ENCODE peak calls at places on chromosome 1, in ten cellular contexts. B is MM.1S, A is adrenal gland, I is sigmoid colon, P is body of pancreas, O is HCT116, V is fibroblast of lung, W is OCI-LY7, S is tibial artery, Z is ovary. X is an unnamed sample.

GRCh38 chr1:78490861-78491310 is at the start of gene PTGFR:
- DNase-seq in S (peak; percentile 75), I (no peak), W (no peak), O (no peak), V (peak; percentile 52), P (peak; percentile 20), B (no peak), A (peak; percentile 49), Z (peak; percentile 30), X (no peak)

GRCh38 chr1:179178965-179179364 is 50.5 kb downstream of the ABL2 start:
- DNase-seq in S (no peak), P (no peak), I (no peak), Z (no peak), A (no peak), B (no peak), V (peak; percentile 79), W (no peak), O (no peak), X (no peak)

GRCh38 chr1:4527819-4528218 is 126.6 kb upstream of the AJAP1 start:
- DNase-seq in S (no peak), A (no peak), V (no peak), I (no peak), Z (no peak), P (no peak), O (no peak), B (no peak), W (no peak), X (no peak)

GRCh38 chr1:44526295-44527073 is 121.4 kb downstream of the RNF220 start:
- DNase-seq in B (no peak), Z (no peak), A (no peak), S (no peak), I (no peak), V (peak; percentile 11), P (no peak), O (no peak), W (no peak), X (no peak)

GRCh38 chr1:242318140-242318539 is 206.4 kb downstream of the PLD5 start:
- DNase-seq in I (peak; percentile 61), Z (no peak), P (no peak), A (no peak), W (no peak), S (no peak), V (no peak), O (no peak), B (no peak), X (no peak)

GRCh38 chr1:102500795-102501194 is 504.1 kb upstream of the OLFM3 start:
- DNase-seq in B (no peak), S (no peak), A (no peak), Z (no peak), I (no peak), O (no peak), P (no peak), W (no peak), V (no peak), X (no peak)

GRCh38 chr1:75796376-75797272 is at the start of gene MSH4:
- DNase-seq in A (no peak), B (no peak), Z (peak; percentile 10), W (no peak), P (no peak), I (no peak), S (no peak), V (peak; percentile 6), O (no peak), X (no peak)

GRCh38 chr1:147771216-147772125 is 11.1 kb upstream of the GJA5 start:
- DNase-seq in V (no peak), S (peak; percentile 94), O (no peak), I (no peak), Z (no peak), W (no peak), B (no peak), A (peak; percentile 31), P (no peak), X (no peak)

DNA sequence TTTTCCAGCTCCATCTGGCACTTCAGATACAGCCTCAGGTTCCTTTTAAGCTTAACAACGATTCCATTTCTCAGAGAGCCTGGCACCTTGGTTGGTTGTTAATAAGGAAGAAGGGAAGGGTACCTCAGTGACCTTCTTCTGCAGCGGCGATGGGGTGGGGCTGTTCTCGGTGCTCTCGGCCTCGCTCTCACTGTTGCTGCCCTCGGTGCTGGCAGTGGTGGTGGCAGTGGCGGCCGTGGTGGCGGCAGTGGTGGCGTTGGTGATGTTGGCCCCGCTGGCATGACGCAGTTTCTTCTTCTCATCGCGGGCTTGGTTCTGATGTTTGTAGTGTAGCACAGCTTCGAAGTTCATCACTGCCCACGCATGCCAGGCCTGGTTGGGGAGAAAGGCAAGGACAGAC is 30.7 kb upstream of the EXOSC10 start:
- DNase-seq in A (no peak), B (no peak), V (no peak), S (no peak), I (no peak), O (no peak), Z (no peak), P (no peak), W (no peak), X (no peak)
- H3K36me3 ChIP-seq in A (no peaks in the 10 kb centered on the region), B (peaks cover 10% of the 10 kb centered on the region), V (peaks cover 27% of the 10 kb centered on the region), S (peaks cover 88% of the 10 kb centered on the region), I (peaks cover 49% of the 10 kb centered on the region), O (peaks cover 41% of the 10 kb centered on the region), Z (no peaks in the 10 kb centered on the region), P (peaks cover 15% of the 10 kb centered on the region), W (peaks cover 96% of the 10 kb centered on the region), X (no peaks in the 10 kb centered on the region)

GRCh38 chr1:203151362-203152157 is 24.0 kb downstream of the ADORA1 start:
- DNase-seq in O (no peak), B (no peak), P (no peak), I (no peak), Z (no peak), S (no peak), V (no peak), A (no peak), W (no peak), X (no peak)
- H3K4me1 ChIP-seq in O (peaks cover 33% of the 10 kb centered on the region), B (no peaks in the 10 kb centered on the region), P (peaks cover 60% of the 10 kb centered on the region), I (no peaks in the 10 kb centered on the region), Z (no peaks in the 10 kb centered on the region), S (no peaks in the 10 kb centered on the region), V (peaks cover 18% of the 10 kb centered on the region), A (no peaks in the 10 kb centered on the region), W (no peaks in the 10 kb centered on the region), X (no peaks in the 10 kb centered on the region)

DNA sequence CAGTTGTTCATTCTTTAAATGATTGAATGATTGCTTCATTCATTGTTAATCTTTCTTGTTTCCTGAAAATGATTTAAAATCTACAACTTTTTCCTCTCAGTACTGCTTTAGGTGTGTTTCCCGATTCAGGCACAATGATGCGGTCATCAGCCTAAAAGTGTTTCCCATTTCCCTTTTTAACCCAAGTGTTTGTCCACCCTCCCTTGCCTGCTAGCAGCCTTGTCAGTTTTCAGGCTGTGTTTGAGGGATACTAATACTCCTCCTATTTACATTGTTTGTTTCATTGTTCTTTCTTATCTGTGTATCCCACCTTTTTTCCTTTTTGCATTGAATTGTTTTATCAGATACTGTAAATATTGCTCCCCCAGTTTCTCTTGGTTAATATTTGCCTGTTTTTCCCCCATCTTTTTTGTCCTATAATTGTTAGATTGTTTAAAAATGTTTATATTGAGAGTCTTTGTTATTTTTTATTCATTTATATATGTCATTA is 131.1 kb downstream of the KIAA0319L start:
- DNase-seq in W (no peak), B (no peak), A (no peak), O (no peak), P (no peak), S (no peak), I (no peak), V (no peak), Z (no peak), X (no peak)
- H3K36me3 ChIP-seq in W (peaks cover 21% of the 10 kb centered on the region), B (no peaks in the 10 kb centered on the region), A (no peaks in the 10 kb centered on the region), O (peaks cover 2% of the 10 kb centered on the region), P (no peaks in the 10 kb centered on the region), S (no peaks in the 10 kb centered on the region), I (no peaks in the 10 kb centered on the region), V (peaks cover 4% of the 10 kb centered on the region), Z (no peaks in the 10 kb centered on the region), X (no peaks in the 10 kb centered on the region)

GRCh38 chr1:159779403-159779851 is 1.3 kb upstream of the DUSP23 start:
- DNase-seq in W (no peak), Z (peak; percentile 9), A (peak; percentile 58), O (no peak), I (no peak), P (peak; percentile 37), V (peak; percentile 92), B (no peak), S (no peak), X (no peak)
- H3K4me1 ChIP-seq in W (no peaks in the 10 kb centered on the region), Z (no peaks in the 10 kb centered on the region), A (peaks cover 6% of the 10 kb centered on the region), O (peaks cover 21% of the 10 kb centered on the region), I (no peaks in the 10 kb centered on the region), P (peaks cover 32% of the 10 kb centered on the region), V (no peaks in the 10 kb centered on the region), B (peaks cover 10% of the 10 kb centered on the region), S (peaks cover 15% of the 10 kb centered on the region), X (no peaks in the 10 kb centered on the region)

GRCh38 chr1:37865348-37866119 is 6.1 kb upstream of the MTF1 start:
- DNase-seq in B (no peak), O (peak; percentile 67), W (no peak), Z (no peak), A (no peak), S (no peak), I (no peak), P (no peak), V (peak; percentile 26), X (no peak)
- H3K36me3 ChIP-seq in B (no peaks in the 10 kb centered on the region), O (no peaks in the 10 kb centered on the region), W (peaks cover 81% of the 10 kb centered on the region), Z (no peaks in the 10 kb centered on the region), A (no peaks in the 10 kb centered on the region), S (peaks cover 79% of the 10 kb centered on the region), I (peaks cover 38% of the 10 kb centered on the region), P (no peaks in the 10 kb centered on the region), V (peaks cover 4% of the 10 kb centered on the region), X (peaks cover 51% of the 10 kb centered on the region)

GRCh38 chr1:244450597-244451538 is 841 bp downstream of the ADSS2 start:
- DNase-seq in S (peak; percentile 81), P (peak; percentile 34), I (peak; percentile 77), B (peak; percentile 73), O (no peak), A (peak; percentile 58), W (peak; percentile 63), Z (peak; percentile 56), V (peak; percentile 77), X (peak; percentile 65)
- H3K4me1 ChIP-seq in S (peaks cover 46% of the 10 kb centered on the region), P (peaks cover 47% of the 10 kb centered on the region), I (no peaks in the 10 kb centered on the region), B (peaks cover 19% of the 10 kb centered on the region), O (peaks cover 17% of the 10 kb centered on the region), A (no peaks in the 10 kb centered on the region), W (peaks cover 41% of the 10 kb centered on the region), Z (peaks cover 4% of the 10 kb centered on the region), V (peaks cover 11% of the 10 kb centered on the region), X (peaks cover 52% of the 10 kb centered on the region)

GRCh38 chr1:96538883-96539282 is 182.7 kb upstream of the PTBP2 start:
- DNase-seq in W (no peak), Z (peak; percentile 30), O (no peak), P (peak; percentile 19), S (no peak), V (peak; percentile 90), B (no peak), I (peak; percentile 85), A (no peak), X (peak; percentile 32)
- H3K36me3 ChIP-seq in W (no peaks in the 10 kb centered on the region), Z (no peaks in the 10 kb centered on the region), O (no peaks in the 10 kb centered on the region), P (no peaks in the 10 kb centered on the region), S (no peaks in the 10 kb centered on the region), V (no peaks in the 10 kb centered on the region), B (no peaks in the 10 kb centered on the region), I (no peaks in the 10 kb centered on the region), A (no peaks in the 10 kb centered on the region), X (no peaks in the 10 kb centered on the region)

X was measured in transverse colon.